ENCODE peak calls at places on chromosomes 7 and 10, in nine cellular contexts. H, Z, O, W, A, R, J, Y and N are unnamed samples.

GRCh38 chr10:131638481-131639278 is 262.1 kb upstream of the PPP2R2D start:
- DNase-seq in A (no peak), J (no peak), Y (no peak), O (no peak), H (no peak), W (no peak), R (no peak), Z (no peak), N (no peak)

GRCh38 chr7:82713506-82713905 is 269.9 kb upstream of the CACNA2D1 start:
- DNase-seq in Y (no peak), Z (no peak), J (no peak), W (no peak), R (no peak), A (no peak), O (no peak), H (no peak), N (no peak)

GRCh38 chr7:7565018-7565680 is 1.5 kb upstream of the MIOS start:
- DNase-seq in H (no peak), O (no peak), J (no peak), W (no peak), Y (no peak), A (no peak), Z (no peak), R (no peak), N (no peak)

GRCh38 chr10:110507303-110507702 is 9.6 kb downstream of the DUSP5 start:
- DNase-seq in O (no peak), R (no peak), Z (no peak), J (no peak), H (no peak), Y (no peak), W (no peak), A (no peak), N (no peak)

GRCh38 chr10:10421071-10421470 is 596.6 kb upstream of the CELF2 start:
- DNase-seq in J (no peak), W (no peak), O (no peak), H (no peak), R (no peak), Z (no peak), Y (no peak), A (no peak), N (no peak)

GRCh38 chr7:139505563-139505962 is 17.9 kb upstream of the CLEC2L start:
- DNase-seq in A (no peak), O (peak), J (no peak), Z (no peak), H (no peak), Y (no peak), W (no peak), R (no peak), N (no peak)

GRCh38 chr10:122219340-122219739 is 51.8 kb upstream of the BTBD16 start:
- DNase-seq in A (no peak), H (no peak), W (no peak), J (no peak), Y (no peak), O (no peak), Z (no peak), R (no peak), N (no peak)

GRCh38 chr10:86708783-86709778 is 40.8 kb downstream of the LDB3 start:
- DNase-seq in Z (no peak), Y (no peak), O (no peak), A (no peak), J (no peak), W (no peak), R (no peak), H (no peak), N (no peak)

GRCh38 chr7:85695041-85695990 is 508.5 kb upstream of the SEMA3D start:
- DNase-seq in Y (peak), Z (no peak), R (no peak), A (peak), O (no peak), J (no peak), W (no peak), H (no peak), N (no peak)

GRCh38 chr10:53453196-53453595 is 680.6 kb upstream of the MBL2 start:
- DNase-seq in W (no peak), R (no peak), J (no peak), O (no peak), H (no peak), Y (no peak), Z (no peak), A (no peak), N (no peak)

GRCh38 chr7:74579800-74580685 is 77.5 kb upstream of the GTF2I start:
- DNase-seq in J (no peak), H (no peak), R (no peak), O (peak), Y (peak), Z (no peak), W (no peak), A (peak), N (no peak)

GRCh38 chr10:82294874-82295378 is 419.9 kb downstream of the NRG3 start:
- DNase-seq in J (no peak), O (peak), Y (no peak), R (no peak), H (no peak), A (no peak), Z (no peak), W (no peak), N (no peak)

GRCh38 chr7:98105942-98106544 is 619 bp upstream of the LMTK2 start:
- DNase-seq in H (no peak), A (no peak), O (no peak), W (no peak), R (no peak), Z (no peak), Y (peak), J (no peak), N (no peak)

GRCh38 chr10:77004917-77005564 is 632.6 kb downstream of the KCNMA1 start:
- DNase-seq in Z (peak), J (no peak), Y (peak), R (peak), H (peak), O (peak), A (peak), W (peak), N (peak)

GRCh38 chr7:158582089-158582456 is 5.5 kb downstream of the PTPRN2 start:
- DNase-seq in Y (peak), A (no peak), Z (no peak), J (no peak), R (no peak), W (no peak), O (no peak), H (no peak), N (no peak)

GRCh38 chr7:66187894-66188293 is 17.2 kb upstream of the TPST1 start:
- DNase-seq in J (no peak), O (peak), Y (peak), H (no peak), Z (peak), A (peak), R (no peak), W (peak), N (no peak)

GRCh38 chr10:23864631-23865147 is 344.2 kb upstream of the KIAA1217 start:
- DNase-seq in O (no peak), J (no peak), W (no peak), R (no peak), Y (no peak), Z (no peak), H (no peak), A (no peak), N (no peak)

GRCh38 chr7:100546129-100546867 is 7.3 kb downstream of the AGFG2 start:
- DNase-seq in H (no peak), W (no peak), Z (no peak), A (no peak), R (no peak), J (no peak), O (no peak), Y (peak), N (peak)

GRCh38 chr7:30201161-30201666 is 66.4 kb downstream of the MTURN start:
- DNase-seq in R (peak), Z (no peak), H (no peak), O (no peak), A (no peak), Y (no peak), W (no peak), J (no peak), N (no peak)

GRCh38 chr10:101778781-101779543 is 3.0 kb upstream of the FGF8 start:
- DNase-seq in R (no peak), J (no peak), H (no peak), Y (peak), W (no peak), Z (no peak), A (no peak), O (peak), N (no peak)

GRCh38 chr7:84183741-84184140 is 10.8 kb downstream of the SEMA3A start:
- DNase-seq in W (no peak), Y (no peak), A (no peak), J (no peak), H (no peak), Z (no peak), O (no peak), R (no peak), N (no peak)

GRCh38 chr7:122212754-122213153 is 68.7 kb upstream of the AASS start:
- DNase-seq in O (no peak), J (no peak), W (no peak), Y (no peak), A (no peak), R (no peak), Z (no peak), H (no peak), N (no peak)

GRCh38 chr7:94289071-94289470 is 105.6 kb upstream of the COL1A2 start:
- DNase-seq in H (peak), R (peak), W (no peak), O (peak), J (no peak), Z (peak), Y (peak), A (peak), N (peak)

GRCh38 chr7:128121731-128122576 is 90.7 kb upstream of the LRRC4 start:
- DNase-seq in H (peak), R (no peak), W (no peak), O (peak), Z (no peak), J (peak), Y (no peak), A (no peak), N (no peak)
- H3K4me3 ChIP-seq in H (peak), R (peak), W (no peak), O (peak), Z (no peak), J (no peak), Y (no peak), A (no peak), N (no peak)

GRCh38 chr10:58384999-58385783 is at the start of gene TFAM:
- DNase-seq in O (peak), H (peak), R (peak), Z (peak), J (peak), Y (peak), W (peak), A (peak), N (peak)
- TF ChIP-seq CTCF in O (peak), H (peak), R (peak), Z (peak), J (peak), Y (peak), W (peak), A (peak), N (peak)

GRCh38 chr7:130823060-130823459 is 89.1 kb upstream of the KLF14 start:
- DNase-seq in Y (no peak), W (no peak), R (no peak), O (no peak), J (no peak), A (no peak), H (no peak), Z (no peak), N (no peak)
- H3K4me3 ChIP-seq in Y (no peak), W (no peak), R (no peak), O (no peak), J (no peak), A (no peak), H (no peak), Z (no peak), N (no peak)

DNA sequence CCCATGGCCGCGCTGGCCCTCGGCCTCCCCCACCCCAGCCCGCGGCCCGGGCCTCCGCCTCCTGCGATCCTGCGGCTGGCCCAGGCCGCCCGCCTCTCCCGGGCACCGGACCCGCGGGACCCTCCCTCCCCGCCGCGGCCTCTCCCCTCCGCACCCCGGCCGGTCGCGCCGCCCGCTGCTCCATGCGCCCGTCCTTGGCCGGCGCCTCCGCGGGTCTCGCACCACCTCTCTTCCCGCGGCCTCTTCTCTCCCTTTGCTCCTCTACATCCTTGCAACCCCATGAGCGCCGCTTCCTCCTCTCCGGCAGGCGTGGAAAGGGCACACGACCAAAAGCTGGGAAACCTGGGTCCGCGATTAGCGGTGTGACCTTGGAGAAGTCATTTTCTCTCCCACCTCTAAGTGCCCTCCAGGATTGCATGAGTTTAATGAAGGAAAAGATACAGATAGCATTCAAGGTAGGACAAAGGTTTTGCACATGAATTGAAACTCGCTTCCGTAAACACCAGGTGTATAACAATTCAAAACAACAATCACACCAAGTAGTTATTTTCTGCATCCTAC is 449 bp upstream of the SRPK2 start:
- DNase-seq in O (peak), H (peak), R (peak), W (no peak), Z (no peak), J (no peak), A (peak), Y (peak), N (no peak)
- TF ChIP-seq CTCF in O (no peak), H (no peak), R (peak), W (no peak), Z (no peak), J (no peak), A (no peak), Y (no peak), N (no peak)

GRCh38 chr7:48246073-48246472 is 74.8 kb downstream of the ABCA13 start:
- DNase-seq in J (no peak), Z (no peak), Y (no peak), R (no peak), O (no peak), H (no peak), W (no peak), A (no peak), N (no peak)

GRCh38 chr7:48250441-48250951 is 79.2 kb downstream of the ABCA13 start:
- DNase-seq in R (no peak), H (peak), A (no peak), W (no peak), Y (no peak), J (no peak), Z (no peak), O (peak), N (no peak)

GRCh38 chr7:48251766-48252165 is 80.5 kb downstream of the ABCA13 start:
- DNase-seq in Z (no peak), J (no peak), R (no peak), O (no peak), Y (no peak), W (no peak), H (no peak), A (no peak), N (no peak)

GRCh38 chr7:48253020-48253419 is 81.8 kb downstream of the ABCA13 start:
- DNase-seq in O (no peak), R (no peak), J (no peak), W (no peak), Z (no peak), H (no peak), A (no peak), Y (no peak), N (no peak)

DNA sequence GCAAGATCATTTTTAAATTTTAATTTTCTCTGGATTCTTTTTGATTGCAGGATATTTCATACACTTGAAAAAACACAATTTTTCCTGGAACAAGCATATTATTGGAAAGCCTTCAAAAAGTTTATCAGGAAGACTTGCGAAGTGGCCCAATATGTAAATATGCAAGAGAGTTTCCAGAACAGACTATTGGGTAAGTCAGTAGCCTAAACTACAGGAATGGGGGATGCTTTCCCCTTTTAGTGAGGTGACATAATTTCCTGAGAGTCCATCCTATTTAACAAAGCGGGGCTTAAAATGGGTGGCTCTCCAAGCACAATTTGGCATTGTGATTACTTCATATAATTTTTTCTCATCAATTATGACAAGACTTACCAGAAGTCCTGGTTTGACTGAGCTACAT is 77.9 kb downstream of the ABCA13 start:
- DNase-seq in W (no peak), H (no peak), J (no peak), R (no peak), A (no peak), Y (no peak), O (no peak), Z (no peak), N (no peak)
- H3K4me3 ChIP-seq in W (no peak), H (no peak), J (no peak), R (no peak), A (no peak), Y (no peak), O (no peak), Z (no peak), N (no peak)

DNA sequence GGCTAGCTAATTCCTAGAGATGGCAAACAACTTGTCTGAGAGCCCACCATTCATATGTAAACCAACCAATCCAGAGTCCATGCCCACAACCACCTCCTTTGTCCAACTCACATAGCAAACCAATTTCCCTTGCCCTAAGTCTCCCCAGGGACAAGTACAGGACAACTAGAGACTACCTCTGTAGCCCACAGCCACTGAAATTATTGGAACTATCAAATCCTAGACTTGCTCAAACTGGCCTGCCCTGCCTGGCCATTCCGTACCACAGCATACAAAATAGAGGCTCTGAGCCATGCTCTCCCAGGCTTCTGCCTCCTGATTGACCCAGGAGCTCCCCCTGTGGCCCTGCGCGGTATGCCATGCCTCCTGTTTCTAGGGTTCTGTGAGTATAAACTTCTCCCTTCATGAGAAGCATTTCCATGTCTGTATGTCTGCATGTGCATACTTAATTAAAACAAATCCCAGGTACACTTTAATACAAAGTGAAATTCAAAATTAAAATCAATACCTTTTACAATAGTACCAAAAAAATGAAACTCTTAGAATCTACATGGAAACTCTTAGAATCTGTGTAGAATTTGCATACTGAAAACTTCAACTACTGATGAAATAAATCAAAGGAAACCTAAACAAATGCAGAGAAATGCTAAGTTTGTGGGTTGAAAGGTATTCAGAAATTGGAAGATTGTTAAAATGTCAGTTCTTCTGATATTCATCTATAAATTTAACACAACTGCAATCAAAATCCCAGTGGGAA is 4.0 kb upstream of the HECW1 start:
- DNase-seq in R (no peak), A (peak), H (peak), Y (peak), W (no peak), J (peak), Z (no peak), O (peak), N (peak)
- TF ChIP-seq CTCF in R (peak), A (peak), H (peak), Y (peak), W (peak), J (peak), Z (peak), O (peak), N (peak)

DNA sequence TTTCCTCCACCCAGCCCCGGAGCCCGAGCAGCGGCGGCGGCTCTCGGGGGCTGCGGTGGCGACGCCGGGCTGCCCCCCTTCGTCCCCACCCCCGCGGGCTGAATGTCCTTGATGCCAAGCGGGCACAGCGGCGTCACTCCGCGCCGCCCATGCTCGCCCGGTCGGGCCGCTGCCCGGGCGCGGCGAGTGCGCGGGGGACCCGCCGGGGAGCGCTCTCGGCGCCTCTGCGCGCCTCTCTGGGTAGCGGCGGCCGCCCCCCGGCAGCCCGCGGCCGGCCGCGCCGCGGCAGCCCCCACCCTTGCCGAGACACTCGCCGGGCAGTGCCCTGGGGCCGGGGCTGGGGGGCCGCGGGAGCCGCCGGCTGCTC is 436 bp upstream of the PLXNA4 start:
- DNase-seq in W (no peak), Z (no peak), Y (peak), R (no peak), J (no peak), H (no peak), O (no peak), A (no peak), N (no peak)
- H3K4me3 ChIP-seq in W (peak), Z (peak), Y (peak), R (peak), J (peak), H (peak), O (no peak), A (peak), N (peak)

GRCh38 chr7:40432046-40432445 is 297.2 kb downstream of the SUGCT start:
- DNase-seq in H (no peak), J (no peak), R (no peak), W (no peak), Z (no peak), Y (no peak), O (no peak), A (no peak), N (no peak)

GRCh38 chr7:40429821-40430220 is 295.0 kb downstream of the SUGCT start:
- DNase-seq in R (no peak), A (peak), Y (no peak), H (no peak), O (peak), W (no peak), Z (no peak), J (no peak), N (no peak)

GRCh38 chr7:40428421-40428820 is 293.6 kb downstream of the SUGCT start:
- DNase-seq in Z (no peak), A (no peak), H (no peak), O (no peak), W (no peak), R (no peak), Y (no peak), J (no peak), N (no peak)
- TF ChIP-seq CTCF in Z (no peak), A (no peak), H (no peak), O (no peak), W (no peak), R (no peak), Y (no peak), J (no peak), N (no peak)

DNA sequence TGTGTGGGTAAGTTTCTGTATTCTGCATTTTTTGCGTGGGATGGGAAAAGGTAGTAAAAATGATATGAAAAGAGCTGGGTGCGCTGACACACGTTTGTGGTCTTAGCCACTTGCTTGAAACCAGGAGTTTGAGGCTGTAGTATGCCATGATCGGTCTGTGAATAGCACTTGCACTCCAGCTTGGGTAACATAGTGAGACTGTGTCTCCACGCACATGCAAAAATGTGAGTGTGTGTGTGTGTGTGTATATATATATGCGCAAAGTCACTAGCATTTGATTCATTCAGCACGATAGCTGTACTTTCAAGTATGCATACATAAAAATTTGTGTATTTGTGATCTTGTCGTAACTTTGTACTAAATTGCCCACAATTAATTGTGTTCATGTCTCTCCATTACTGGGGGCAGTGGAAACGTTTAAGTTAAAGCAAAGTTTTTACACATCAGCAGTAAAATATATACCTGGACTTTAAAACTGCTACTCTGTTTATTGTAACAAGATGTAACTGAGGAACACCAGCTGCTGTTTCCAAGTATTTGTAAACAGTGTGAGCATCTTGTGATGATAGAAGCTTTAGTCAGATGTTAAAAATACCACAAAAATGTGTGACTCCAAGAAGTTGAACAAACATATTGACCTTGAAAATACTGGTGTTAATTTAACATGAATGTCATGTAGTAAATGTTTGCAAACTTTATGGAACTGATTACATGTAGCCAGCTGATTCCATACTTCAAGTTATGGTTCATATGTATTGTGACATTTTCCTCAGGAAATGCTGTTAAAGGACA is 1.6 kb downstream of the ZRANB1 start:
- DNase-seq in Y (no peak), W (peak), A (peak), Z (peak), H (no peak), J (no peak), O (peak), R (no peak), N (no peak)
- H3K4me3 ChIP-seq in Y (no peak), W (no peak), A (no peak), Z (no peak), H (peak), J (no peak), O (no peak), R (peak), N (no peak)